ENCODE peak calls at places on chromosomes 3 and 15, in five cellular contexts. F, T, M, R and A are unnamed samples.
A peak's percentile ranks its signal among the peaks of the same experiment; 100 is the strongest.

GRCh38 chr3:10474847-10475246 is 30.5 kb downstream of the ATP2B2 start:
- DNase-seq in F (no peak), T (no peak), M (no peak), R (no peak), A (no peak)

GRCh38 chr3:50347187-50347813 is 1.8 kb upstream of the ZMYND10 start:
- DNase-seq in F (peak; percentile 83), T (peak; percentile 78), M (peak; percentile 68), R (peak; percentile 75), A (peak; percentile 84)

GRCh38 chr3:25582242-25582641 is 82.5 kb downstream of the TOP2B start:
- DNase-seq in F (peak; percentile 51), T (no peak), M (no peak), R (no peak), A (no peak)

GRCh38 chr3:73453676-73454075 is 171.1 kb downstream of the PDZRN3 start:
- DNase-seq in F (peak; percentile 11), T (no peak), M (no peak), R (no peak), A (no peak)

GRCh38 chr3:176798680-176799079 is 398.6 kb downstream of the TBL1XR1 start:
- DNase-seq in F (no peak), T (no peak), M (no peak), R (no peak), A (no peak)

GRCh38 chr15:99749386-99749785 is 16.1 kb upstream of the LYSMD4 start:
- DNase-seq in F (peak; percentile 30), T (no peak), M (no peak), R (no peak), A (no peak)

GRCh38 chr3:172601066-172601832 is 78.0 kb upstream of the TNFSF10 start:
- DNase-seq in F (no peak), T (no peak), M (no peak), R (no peak), A (no peak)

GRCh38 chr3:172194702-172195392 is 155.5 kb downstream of the FNDC3B start:
- DNase-seq in F (peak; percentile 42), T (no peak), M (peak; percentile 53), R (no peak), A (no peak)

GRCh38 chr3:115146032-115146417 is 1.1 kb downstream of the ZBTB20 start:
- DNase-seq in F (peak; percentile 92), T (no peak), M (peak; percentile 69), R (peak; percentile 58), A (no peak)

GRCh38 chr15:79635897-79636596 is 203.9 kb downstream of the MINAR1 start:
- DNase-seq in F (peak; percentile 55), T (no peak), M (no peak), R (no peak), A (no peak)

GRCh38 chr3:137767146-137768020 is 3.3 kb downstream of the SOX14 start:
- DNase-seq in F (no peak), T (no peak), M (no peak), R (no peak), A (no peak)

GRCh38 chr3:107718547-107718946 is 195.8 kb downstream of the BBX start:
- DNase-seq in F (no peak), T (no peak), M (peak; percentile 78), R (no peak), A (no peak)

GRCh38 chr3:79019137-79019923 is 748.5 kb downstream of the ROBO1 start:
- DNase-seq in F (peak; percentile 96), T (peak; percentile 68), M (peak; percentile 96), R (peak; percentile 77), A (peak; percentile 76)

GRCh38 chr3:144343343-144343742 is 371.7 kb downstream of the DIPK2A start:
- DNase-seq in F (no peak), T (no peak), M (no peak), R (no peak), A (no peak)

GRCh38 chr3:150913174-150913922 is 8.1 kb upstream of the MINDY4B start:
- DNase-seq in F (peak; percentile 5), T (no peak), M (no peak), R (no peak), A (no peak)

GRCh38 chr3:48983096-48983495 is 6.9 kb upstream of the P4HTM start:
- DNase-seq in F (no peak), T (no peak), M (no peak), R (no peak), A (no peak)

GRCh38 chr3:62727576-62727975 is 147.6 kb downstream of the CADPS start:
- DNase-seq in F (peak; percentile 73), T (no peak), M (peak; percentile 0), R (no peak), A (no peak)

GRCh38 chr3:242986-243706 is 46.6 kb downstream of the CHL1 start:
- DNase-seq in F (peak; percentile 1), T (no peak), M (peak; percentile 2), R (no peak), A (no peak)

GRCh38 chr3:42214064-42214463 is 51.9 kb downstream of the CCK start:
- DNase-seq in F (no peak), T (peak; percentile 54), M (no peak), R (no peak), A (no peak)

GRCh38 chr15:89155656-89156055 is 65.7 kb downstream of the RLBP1 start:
- DNase-seq in F (no peak), T (no peak), M (no peak), R (no peak), A (no peak)

GRCh38 chr3:60584250-60584649 is 667.0 kb downstream of the FHIT start:
- DNase-seq in F (peak; percentile 76), T (no peak), M (no peak), R (no peak), A (no peak)

GRCh38 chr3:52056521-52056967 is at the start of gene DUSP7:
- DNase-seq in F (peak; percentile 85), T (peak; percentile 78), M (peak; percentile 73), R (peak; percentile 84), A (no peak)

GRCh38 chr3:102006812-102007485 is 157.6 kb downstream of the NFKBIZ start:
- DNase-seq in F (peak; percentile 95), T (no peak), M (peak; percentile 94), R (no peak), A (no peak)

GRCh38 chr15:49313650-49314049 is 109.4 kb upstream of the FGF7 start:
- DNase-seq in F (peak; percentile 92), T (no peak), M (peak; percentile 55), R (no peak), A (no peak)

GRCh38 chr3:175208316-175208715 is 349.2 kb downstream of the NAALADL2 start:
- DNase-seq in F (peak; percentile 11), T (no peak), M (no peak), R (no peak), A (no peak)

GRCh38 chr15:96333194-96334016 is 2.9 kb downstream of the NR2F2 start:
- DNase-seq in F (peak; percentile 65), T (peak; percentile 57), M (peak; percentile 49), R (no peak), A (no peak)

GRCh38 chr3:64190517-64191515 is 34.5 kb downstream of the PRICKLE2 start:
- DNase-seq in F (peak; percentile 97), T (no peak), M (no peak), R (no peak), A (no peak)

GRCh38 chr3:64199933-64200332 is 25.3 kb downstream of the PRICKLE2 start:
- DNase-seq in F (no peak), T (no peak), M (no peak), R (no peak), A (no peak)

GRCh38 chr3:64196236-64196929 is 28.9 kb downstream of the PRICKLE2 start:
- DNase-seq in F (no peak), T (no peak), M (peak; percentile 74), R (no peak), A (no peak)

GRCh38 chr3:64191822-64192221 is 33.4 kb downstream of the PRICKLE2 start:
- DNase-seq in F (no peak), T (no peak), M (no peak), R (no peak), A (no peak)

DNA sequence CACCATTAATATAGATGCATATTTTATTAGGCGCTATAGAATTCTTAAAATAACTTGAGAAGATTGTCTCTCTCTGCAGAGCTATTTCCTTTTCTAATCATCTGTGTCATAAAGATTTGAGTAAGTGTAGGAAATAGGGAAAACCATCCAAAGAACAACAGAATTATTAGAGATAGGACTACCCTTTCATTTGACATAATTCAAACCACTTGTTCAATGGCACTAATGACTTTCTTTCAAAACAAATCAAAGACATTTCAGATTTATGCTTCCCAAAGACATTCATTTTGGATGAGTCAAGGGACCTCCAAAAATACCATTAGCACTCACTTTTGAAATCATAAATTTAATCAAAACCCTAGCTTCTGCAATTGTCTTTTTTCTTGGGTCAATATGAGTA is 29.5 kb downstream of the PRICKLE2 start:
- DNase-seq in F (no peak), T (no peak), M (peak; percentile 26), R (no peak), A (no peak)
- H3K36me3 ChIP-seq in F (peaks cover 14% of the 10 kb centered on the region), T (peaks cover 12% of the 10 kb centered on the region), M (no peaks in the 10 kb centered on the region), R (no peaks in the 10 kb centered on the region), A (no peaks in the 10 kb centered on the region)

GRCh38 chr15:73750441-73750840 is 2.7 kb downstream of the INSYN1 start:
- DNase-seq in F (no peak), T (no peak), M (no peak), R (no peak), A (no peak)
- H3K27me3 ChIP-seq in F (no peaks in the 10 kb centered on the region), T (peaks cover 43% of the 10 kb centered on the region), M (peaks cover 9% of the 10 kb centered on the region), R (no peaks in the 10 kb centered on the region), A (no peaks in the 10 kb centered on the region)

GRCh38 chr3:55770077-55770476 is 283.0 kb upstream of the WNT5A start:
- DNase-seq in F (no peak), T (no peak), M (no peak), R (no peak), A (no peak)

GRCh38 chr3:55779543-55779942 is 292.4 kb upstream of the WNT5A start:
- DNase-seq in F (no peak), T (no peak), M (no peak), R (no peak), A (no peak)

GRCh38 chr3:55780913-55781312 is 293.8 kb upstream of the WNT5A start:
- DNase-seq in F (no peak), T (no peak), M (no peak), R (no peak), A (no peak)

GRCh38 chr3:55771503-55771902 is 284.4 kb upstream of the WNT5A start:
- DNase-seq in F (no peak), T (no peak), M (no peak), R (no peak), A (no peak)

GRCh38 chr3:55775366-55775765 is 288.3 kb upstream of the WNT5A start:
- DNase-seq in F (no peak), T (no peak), M (no peak), R (no peak), A (no peak)
- H3K27ac ChIP-seq in F (no peak overlapping the region), T (no peak overlapping the region), M (no peak overlapping the region), R (no peak overlapping the region), A (no peak overlapping the region)

GRCh38 chr3:186048119-186048518 is 60.8 kb downstream of the ETV5 start:
- DNase-seq in F (no peak), T (no peak), M (no peak), R (no peak), A (no peak)

GRCh38 chr3:186054481-186055399 is 54.1 kb downstream of the ETV5 start:
- DNase-seq in F (no peak), T (no peak), M (peak; percentile 52), R (no peak), A (no peak)

GRCh38 chr3:186053954-186054353 is 54.9 kb downstream of the ETV5 start:
- DNase-seq in F (peak; percentile 13), T (no peak), M (peak; percentile 24), R (no peak), A (no peak)

GRCh38 chr3:186049001-186049400 is 59.9 kb downstream of the ETV5 start:
- DNase-seq in F (no peak), T (no peak), M (no peak), R (no peak), A (no peak)

GRCh38 chr3:186052096-186052495 is 56.8 kb downstream of the ETV5 start:
- DNase-seq in F (no peak), T (no peak), M (no peak), R (no peak), A (no peak)
- H3K36me3 ChIP-seq in F (peaks cover 51% of the 10 kb centered on the region), T (peaks cover 72% of the 10 kb centered on the region), M (peaks cover 50% of the 10 kb centered on the region), R (no peaks in the 10 kb centered on the region), A (peaks cover 54% of the 10 kb centered on the region)